ENCODE peak calls at places on chromosomes 12 and 14, in four cellular contexts. W, R, E and Y are unnamed samples.

GRCh38 chr12:579450-580110 is 83.7 kb downstream of the NINJ2 start:
- DNase-seq in W (no peak), R (no peak), E (no peak), Y (no peak)

GRCh38 chr12:103786201-103786600 is 54.8 kb downstream of the NT5DC3 start:
- DNase-seq in W (no peak), R (no peak), E (no peak), Y (no peak)

GRCh38 chr14:69547701-69548348 is 26.8 kb downstream of the CCDC177 start:
- DNase-seq in W (no peak), R (peak; percentile 71), E (no peak), Y (peak; percentile 15)

GRCh38 chr12:132491761-132492378 is 1.9 kb downstream of the FBRSL1 start:
- DNase-seq in W (no peak), R (no peak), E (no peak), Y (no peak)

GRCh38 chr14:92747701-92748258 is 647 bp downstream of the LGMN start:
- DNase-seq in W (no peak), R (peak; percentile 40), E (no peak), Y (no peak)

GRCh38 chr12:113996026-113996425 is 29.9 kb upstream of the RBM19 start:
- DNase-seq in W (no peak), R (no peak), E (no peak), Y (no peak)

GRCh38 chr12:77328326-77328725 is 263.0 kb upstream of the E2F7 start:
- DNase-seq in W (no peak), R (no peak), E (no peak), Y (no peak)

GRCh38 chr14:98189521-98189920 is 1082.5 kb downstream of the BCL11B start:
- DNase-seq in W (no peak), R (no peak), E (peak; percentile 57), Y (no peak)

GRCh38 chr12:28191018-28191595 is 851 bp downstream of the CCDC91 start:
- DNase-seq in W (no peak), R (peak; percentile 68), E (no peak), Y (no peak)

GRCh38 chr14:32491413-32492016 is 162.4 kb downstream of the AKAP6 start:
- DNase-seq in W (peak; percentile 28), R (no peak), E (no peak), Y (no peak)

GRCh38 chr12:108730337-108731104 is 797 bp downstream of the CORO1C start:
- DNase-seq in W (peak; percentile 75), R (peak; percentile 69), E (peak; percentile 18), Y (no peak)